ENCODE peak calls at places on chromosomes 5 and 9, in six cellular contexts. E, R, H, N, D and W are unnamed samples.

GRCh38 chr9:114434878-114435311 is 47.1 kb upstream of the AKNA start:
- DNase-seq in R (peak; percentile 57), D (no peak), H (peak; percentile 7), N (no peak), E (no peak), W (peak; percentile 52)

GRCh38 chr9:89278997-89279739 is 31.8 kb upstream of the CKS2 start:
- DNase-seq in N (no peak), H (peak; percentile 28), E (peak; percentile 38), R (peak; percentile 65), D (no peak), W (peak; percentile 40)

GRCh38 chr9:105198763-105199339 is 45.6 kb upstream of the SLC44A1 start:
- DNase-seq in H (no peak), D (no peak), N (no peak), R (no peak), E (no peak), W (no peak)

GRCh38 chr9:7977586-7977985 is 178.0 kb upstream of the DMAC1 start:
- DNase-seq in N (no peak), H (no peak), E (no peak), R (no peak), D (no peak), W (no peak)

GRCh38 chr5:77143998-77144836 is 57.1 kb upstream of the ZBED3 start:
- DNase-seq in R (peak; percentile 66), N (peak; percentile 71), H (peak; percentile 58), E (peak; percentile 41), D (peak; percentile 5), W (peak; percentile 65)

GRCh38 chr9:34408173-34408572 is 31.5 kb upstream of the MYORG start:
- DNase-seq in D (no peak), H (no peak), R (no peak), E (no peak), N (no peak), W (no peak)

GRCh38 chr9:81685763-81686613 is 3.4 kb downstream of the TLE1 start:
- DNase-seq in D (no peak), H (no peak), E (peak; percentile 26), R (no peak), N (no peak), W (no peak)

GRCh38 chr5:140594169-140594568 is 29.5 kb downstream of the SLC35A4 start:
- DNase-seq in H (no peak), R (no peak), E (no peak), N (no peak), D (no peak), W (no peak)

GRCh38 chr9:2565676-2566340 is 55.8 kb upstream of the VLDLR start:
- DNase-seq in H (no peak), D (no peak), E (no peak), N (no peak), R (no peak), W (no peak)
- H3K36me3 ChIP-seq in H (no peaks in the 10 kb centered on the region), D (no peaks in the 10 kb centered on the region), E (no peaks in the 10 kb centered on the region), N (no peaks in the 10 kb centered on the region), R (no peaks in the 10 kb centered on the region), W (no peaks in the 10 kb centered on the region)

GRCh38 chr5:135350536-135350935 is 48.5 kb downstream of the MACROH2A1 start:
- DNase-seq in H (no peak), D (no peak), E (no peak), R (no peak), N (no peak), W (no peak)
- H3K36me3 ChIP-seq in H (peaks cover 35% of the 10 kb centered on the region), D (peaks cover 12% of the 10 kb centered on the region), E (peaks cover 30% of the 10 kb centered on the region), R (peaks cover 93% of the 10 kb centered on the region), N (no peaks in the 10 kb centered on the region), W (peaks cover 25% of the 10 kb centered on the region)

GRCh38 chr5:138913773-138914172 is 38.6 kb upstream of the LRRTM2 start:
- DNase-seq in E (no peak), H (no peak), D (no peak), R (no peak), N (no peak), W (no peak)

GRCh38 chr5:138922494-138922893 is 47.4 kb upstream of the LRRTM2 start:
- DNase-seq in H (no peak), E (no peak), R (no peak), N (no peak), D (no peak), W (no peak)

GRCh38 chr5:138920181-138920580 is 45.0 kb upstream of the LRRTM2 start:
- DNase-seq in H (no peak), D (no peak), R (no peak), E (no peak), N (no peak), W (no peak)

GRCh38 chr5:138914338-138914737 is 39.2 kb upstream of the LRRTM2 start:
- DNase-seq in D (no peak), E (no peak), R (no peak), N (no peak), H (no peak), W (no peak)

GRCh38 chr5:138918680-138919079 is 43.5 kb upstream of the LRRTM2 start:
- DNase-seq in E (no peak), H (no peak), R (no peak), D (no peak), N (no peak), W (no peak)
- H3K36me3 ChIP-seq in E (peaks cover 7% of the 10 kb centered on the region), H (no peaks in the 10 kb centered on the region), R (no peaks in the 10 kb centered on the region), D (no peaks in the 10 kb centered on the region), N (no peaks in the 10 kb centered on the region), W (peaks cover 5% of the 10 kb centered on the region)

GRCh38 chr5:37146896-37147295 is 102.3 kb downstream of the CPLANE1 start:
- DNase-seq in R (no peak), D (no peak), N (no peak), H (no peak), E (no peak), W (no peak)
- H3K36me3 ChIP-seq in R (no peaks in the 10 kb centered on the region), D (no peaks in the 10 kb centered on the region), N (no peaks in the 10 kb centered on the region), H (no peaks in the 10 kb centered on the region), E (peaks cover 4% of the 10 kb centered on the region), W (no peaks in the 10 kb centered on the region)

GRCh38 chr5:14696851-14697250 is 32.3 kb downstream of the OTULIN start:
- DNase-seq in H (no peak), E (no peak), D (no peak), N (no peak), R (no peak), W (peak; percentile 21)
- H3K36me3 ChIP-seq in H (peaks cover 45% of the 10 kb centered on the region), E (peaks cover 24% of the 10 kb centered on the region), D (peaks cover 38% of the 10 kb centered on the region), N (no peaks in the 10 kb centered on the region), R (peaks cover 96% of the 10 kb centered on the region), W (peaks cover 16% of the 10 kb centered on the region)